ENCODE peak calls at places on chromosome 5, in nine cellular contexts. Y is GM13977, K is amniotic stem cell, O is pons, F is tibial artery, D is dorsolateral prefrontal cortex, I is PC-9, G is ureter, E is heart left ventricle. U is an unnamed sample.

GRCh38 chr5:139268364-139269202 is 25.0 kb upstream of the MATR3 start:
- DNase-seq in Y (no peak), K (no peak), O (peak; percentile 92), F (no peak), D (peak; percentile 62), I (no peak), G (no peak), E (no peak), U (peak; percentile 40)

GRCh38 chr5:20972419-20972925 is 984.5 kb upstream of the CDH18 start:
- DNase-seq in Y (no peak), K (peak; percentile 10), O (peak; percentile 89), F (peak; percentile 64), D (peak; percentile 35), I (peak; percentile 68), G (peak; percentile 44), E (peak; percentile 33), U (no peak)

GRCh38 chr5:72156921-72157320 is 49.6 kb downstream of the MAP1B start:
- DNase-seq in Y (no peak), K (no peak), O (no peak), F (no peak), D (no peak), I (no peak), G (no peak), E (no peak), U (no peak)

GRCh38 chr5:116479776-116480675 is 94.6 kb downstream of the SEMA6A start:
- DNase-seq in Y (no peak), K (no peak), O (no peak), F (no peak), D (no peak), I (no peak), G (no peak), E (no peak), U (no peak)

GRCh38 chr5:73299665-73300435 is 126.9 kb downstream of the TMEM174 start:
- DNase-seq in Y (peak; percentile 29), K (no peak), O (no peak), F (no peak), D (no peak), I (no peak), G (no peak), E (no peak), U (peak; percentile 33)

GRCh38 chr5:6637022-6637421 is 3.8 kb downstream of the SRD5A1 start:
- DNase-seq in Y (no peak), K (no peak), O (no peak), F (no peak), D (no peak), I (no peak), G (no peak), E (no peak), U (no peak)

GRCh38 chr5:140246378-140247122 is 56.4 kb downstream of the PFDN1 start:
- DNase-seq in Y (no peak), K (peak; percentile 72), O (peak; percentile 78), F (no peak), D (peak; percentile 52), I (no peak), G (peak; percentile 49), E (peak; percentile 69), U (peak; percentile 56)

GRCh38 chr5:43192558-43193170 is 639 bp downstream of the NIM1K start:
- DNase-seq in Y (no peak), K (no peak), O (no peak), F (no peak), D (peak; percentile 57), I (peak; percentile 21), G (no peak), E (peak; percentile 70), U (peak; percentile 32)

GRCh38 chr5:4639959-4640358 is 500.2 kb upstream of the ADAMTS16 start:
- DNase-seq in Y (no peak), K (no peak), O (no peak), F (no peak), D (no peak), I (no peak), G (no peak), E (no peak), U (no peak)

GRCh38 chr5:82312373-82312856 is 34.3 kb upstream of the RPS23 start:
- DNase-seq in Y (peak; percentile 21), K (peak; percentile 67), O (peak; percentile 79), F (peak; percentile 87), D (peak; percentile 72), I (peak; percentile 55), G (peak; percentile 58), E (peak; percentile 67), U (peak; percentile 56)

GRCh38 chr5:92163906-92164305 is 780.8 kb upstream of the ARRDC3 start:
- DNase-seq in Y (no peak), K (no peak), O (no peak), F (no peak), D (no peak), I (no peak), G (no peak), E (no peak), U (no peak)

GRCh38 chr5:112384523-112384922 is 34.6 kb downstream of the EPB41L4A start:
- DNase-seq in Y (no peak), K (no peak), O (no peak), F (no peak), D (no peak), I (no peak), G (no peak), E (no peak), U (no peak)

GRCh38 chr5:71588533-71588885 is 1.4 kb downstream of the MCCC2 start:
- DNase-seq in Y (no peak), K (no peak), O (no peak), F (no peak), D (no peak), I (no peak), G (no peak), E (no peak), U (no peak)

GRCh38 chr5:154836225-154836624 is 14.2 kb downstream of the FAXDC2 start:
- DNase-seq in Y (no peak), K (no peak), O (no peak), F (no peak), D (no peak), I (no peak), G (no peak), E (no peak), U (no peak)